ENCODE peak calls at places on chromosome 5, in seven cellular contexts. B, A, M, I, Z, R and G are unnamed samples.

GRCh38 chr5:78495800-78496199 is 135.4 kb downstream of the SCAMP1 start:
- DNase-seq in M (no peak), R (no peak), I (no peak), Z (no peak), A (peak; percentile 79), B (no peak), G (no peak)

GRCh38 chr5:80871541-80871961 is 88.6 kb upstream of the RASGRF2 start:
- DNase-seq in B (no peak), M (no peak), A (peak; percentile 11), R (no peak), Z (no peak), I (peak; percentile 34), G (no peak)

GRCh38 chr5:73391441-73391871 is 57.1 kb downstream of the FOXD1 start:
- DNase-seq in M (no peak), Z (no peak), R (no peak), I (peak; percentile 39), A (no peak), B (no peak), G (no peak)

GRCh38 chr5:43227655-43228054 is 35.6 kb downstream of the NIM1K start:
- DNase-seq in A (peak; percentile 62), R (no peak), I (peak; percentile 55), Z (no peak), B (no peak), M (no peak), G (no peak)

GRCh38 chr5:148976569-148977321 is 86.1 kb downstream of the SH3TC2 start:
- DNase-seq in A (peak; percentile 32), M (no peak), I (peak; percentile 80), Z (no peak), R (no peak), B (peak; percentile 49), G (no peak)

GRCh38 chr5:107739661-107740060 is 68.9 kb upstream of the EFNA5 start:
- DNase-seq in A (no peak), I (no peak), R (no peak), M (no peak), B (no peak), Z (no peak), G (no peak)

GRCh38 chr5:152907488-152908245 is 502.6 kb upstream of the NMUR2 start:
- DNase-seq in M (no peak), R (no peak), Z (no peak), I (no peak), B (no peak), A (no peak), G (no peak)

GRCh38 chr5:150595466-150596031 is 44.9 kb upstream of the SYNPO start:
- DNase-seq in Z (no peak), B (no peak), I (peak; percentile 27), M (no peak), A (no peak), R (no peak), G (no peak)

GRCh38 chr5:159240301-159240870 is 22.7 kb upstream of the UBLCP1 start:
- DNase-seq in Z (no peak), A (no peak), R (no peak), B (peak; percentile 16), I (peak; percentile 34), M (no peak), G (no peak)

GRCh38 chr5:112210430-112211005 is 208.6 kb downstream of the EPB41L4A start:
- DNase-seq in A (peak; percentile 69), I (peak; percentile 46), R (peak; percentile 24), B (no peak), Z (no peak), M (peak; percentile 50), G (peak; percentile 47)

GRCh38 chr5:159752622-159753275 is 163.5 kb upstream of the ADRA1B start:
- DNase-seq in B (no peak), R (no peak), I (peak; percentile 55), A (no peak), M (no peak), Z (no peak), G (no peak)

GRCh38 chr5:167798427-167798826 is 493.0 kb upstream of the WWC1 start:
- DNase-seq in R (no peak), Z (no peak), B (no peak), A (no peak), I (no peak), M (no peak), G (no peak)

GRCh38 chr5:3075309-3075708 is 323.8 kb upstream of the IRX2 start:
- DNase-seq in M (no peak), R (no peak), I (no peak), B (no peak), A (peak; percentile 29), Z (no peak), G (no peak)

GRCh38 chr5:132003170-132003744 is 8.2 kb downstream of the ACSL6 start:
- DNase-seq in Z (no peak), R (peak; percentile 49), B (no peak), A (peak; percentile 72), M (peak; percentile 53), I (peak; percentile 20), G (peak; percentile 52)

GRCh38 chr5:59917121-59917520 is 23.6 kb upstream of the PDE4D start:
- DNase-seq in M (no peak), R (no peak), Z (no peak), A (no peak), B (no peak), I (peak; percentile 1), G (no peak)

GRCh38 chr5:176647870-176648466 is 684 bp downstream of the TSPAN17 start:
- DNase-seq in I (peak; percentile 32), M (peak; percentile 74), R (peak; percentile 33), A (peak; percentile 43), B (no peak), Z (no peak), G (peak; percentile 53)

GRCh38 chr5:180704362-180704761 is 35.5 kb downstream of the OR2Y1 start:
- DNase-seq in M (no peak), A (no peak), I (no peak), Z (no peak), B (no peak), R (no peak), G (no peak)

GRCh38 chr5:39580702-39581498 is 156.1 kb upstream of the DAB2 start:
- DNase-seq in A (no peak), R (no peak), B (peak; percentile 31), I (peak; percentile 52), M (no peak), Z (no peak), G (no peak)

GRCh38 chr5:82406200-82406773 is 128.1 kb upstream of the RPS23 start:
- DNase-seq in Z (no peak), A (peak; percentile 36), I (peak; percentile 91), B (peak; percentile 91), R (peak; percentile 24), M (no peak), G (no peak)

GRCh38 chr5:1383886-1384401 is 39.0 kb upstream of the CLPTM1L start:
- DNase-seq in R (no peak), M (peak; percentile 19), A (no peak), I (no peak), B (no peak), Z (no peak), G (no peak)
- TF ChIP-seq CTCF in R (no peak), M (no peak), A (no peak), I (no peak), B (no peak), Z (no peak), G (no peak)

DNA sequence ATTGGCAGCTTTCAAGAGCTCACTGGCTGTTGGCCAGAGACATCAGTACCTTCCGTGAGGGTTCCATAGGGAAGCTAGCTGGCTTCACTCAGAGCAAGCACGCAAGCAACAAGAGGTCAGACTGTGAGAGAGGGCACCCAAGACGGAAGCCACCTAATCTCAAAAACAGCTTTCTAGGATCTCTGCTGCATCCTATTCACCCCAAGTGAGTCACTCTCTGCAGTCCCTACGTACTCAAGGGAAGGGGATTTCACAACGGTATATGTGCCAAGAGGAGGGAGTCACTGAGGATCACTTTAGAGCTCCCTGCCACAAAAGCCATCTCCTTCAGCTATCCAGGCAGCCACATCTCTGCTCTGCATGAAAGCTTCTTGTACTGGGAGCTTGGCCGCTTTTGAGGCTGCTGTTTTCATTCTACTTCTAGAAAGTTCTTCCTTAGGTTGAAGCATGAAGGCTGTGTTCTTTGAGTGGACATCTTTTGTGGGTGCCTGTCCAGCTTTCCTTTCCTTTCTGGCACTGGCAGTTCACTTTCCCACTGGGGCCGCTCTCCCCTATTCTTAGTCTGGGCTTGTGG is 249.5 kb downstream of the MAN2A1 start:
- DNase-seq in B (no peak), I (peak; percentile 39), R (no peak), M (no peak), Z (no peak), A (no peak), G (no peak)
- TF ChIP-seq CTCF in B (no peak), I (no peak), R (no peak), M (no peak), Z (no peak), A (no peak), G (no peak)

GRCh38 chr5:133613184-133613583 is 843 bp upstream of the FSTL4 start:
- DNase-seq in M (no peak), B (no peak), I (no peak), Z (no peak), R (no peak), A (no peak), G (no peak)

GRCh38 chr5:133610489-133611356 is 1.6 kb downstream of the FSTL4 start:
- DNase-seq in I (peak; percentile 12), B (no peak), A (peak; percentile 91), Z (no peak), M (peak; percentile 75), R (peak; percentile 88), G (peak; percentile 82)

GRCh38 chr5:133613743-133614142 is 1.4 kb upstream of the FSTL4 start:
- DNase-seq in B (no peak), I (no peak), A (no peak), R (no peak), Z (no peak), M (no peak), G (no peak)

GRCh38 chr5:133611357-133612020 is 852 bp downstream of the FSTL4 start:
- DNase-seq in Z (no peak), R (peak; percentile 39), A (peak; percentile 52), B (no peak), M (no peak), I (no peak), G (peak; percentile 43)

GRCh38 chr5:133612021-133612860 is at the start of gene FSTL4:
- DNase-seq in Z (no peak), A (peak; percentile 75), I (no peak), B (no peak), R (peak; percentile 69), M (peak; percentile 57), G (peak; percentile 65)
- TF ChIP-seq CTCF in Z (no peak), A (peak; percentile 3), I (no peak), B (no peak), R (no peak), M (no peak), G (no peak)

DNA sequence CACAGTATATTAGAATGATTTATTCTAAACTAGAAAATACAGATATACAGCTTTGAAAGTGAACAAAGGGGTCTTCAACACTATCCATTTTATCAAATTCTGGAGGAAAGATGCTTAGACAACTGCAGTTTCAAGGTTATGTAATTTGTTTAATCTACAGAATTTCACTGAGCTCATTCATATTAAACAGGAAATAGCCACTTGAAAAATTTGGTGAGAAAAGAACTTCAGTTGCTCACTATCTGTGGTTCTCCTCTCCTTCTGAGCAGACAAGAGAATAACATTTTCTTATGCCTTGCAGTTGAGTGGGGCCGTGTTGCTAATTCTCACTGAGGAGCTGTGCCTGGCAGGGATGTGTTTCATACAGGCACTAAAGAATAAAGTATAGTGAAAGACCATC is 1428.2 kb downstream of the CDH12 start:
- DNase-seq in R (no peak), I (no peak), B (no peak), A (no peak), M (no peak), Z (no peak), G (no peak)
- TF ChIP-seq CTCF in R (no peak), I (no peak), B (no peak), A (no peak), M (no peak), Z (no peak), G (no peak)

GRCh38 chr5:51961154-51961562 is 577.9 kb downstream of the ISL1 start:
- DNase-seq in I (no peak), B (no peak), R (no peak), Z (no peak), A (peak; percentile 12), M (no peak), G (no peak)
- TF ChIP-seq CTCF in I (no peak), B (no peak), R (no peak), Z (no peak), A (no peak), M (no peak), G (no peak)